ENCODE peak calls at places on chromosomes 13 and 19, in nine cellular contexts. Q is PC-9; H is Panc1; K is thoracic aorta; F is GM12864; D is CD8-positive, alpha-beta memory T cell; Z is psoas muscle; M is A673; I is fibroblast of villous mesenchyme. P is an unnamed sample.

GRCh38 chr13:28250542-28250941 is 112.2 kb downstream of the PAN3 start:
- DNase-seq in Q (no peak), H (no peak), K (no peak), F (no peak), D (no peak), Z (no peak), M (no peak), I (no peak), P (no peak)

GRCh38 chr13:85223883-85224656 is 575.1 kb downstream of the SLITRK6 start:
- DNase-seq in Q (no peak), H (no peak), K (no peak), F (no peak), D (no peak), Z (no peak), M (no peak), I (no peak), P (no peak)

GRCh38 chr19:1924320-1924961 is 16.5 kb upstream of the CSNK1G2 start:
- DNase-seq in Q (no peak), H (no peak), K (no peak), F (no peak), D (no peak), Z (no peak), M (no peak), I (no peak), P (no peak)

GRCh38 chr19:6393982-6394412 is 1.0 kb upstream of the GTF2F1 start:
- DNase-seq in Q (no peak), H (no peak), K (no peak), F (peak), D (no peak), Z (no peak), M (no peak), I (no peak), P (peak)

GRCh38 chr13:26562538-26562890 is 5.0 kb downstream of the WASF3 start:
- DNase-seq in Q (no peak), H (no peak), K (no peak), F (no peak), D (no peak), Z (no peak), M (no peak), I (no peak), P (no peak)

GRCh38 chr13:54574791-54575190 is 1546.2 kb downstream of the OLFM4 start:
- DNase-seq in Q (no peak), H (no peak), K (no peak), F (no peak), D (no peak), Z (no peak), M (no peak), I (no peak), P (no peak)

GRCh38 chr19:16581145-16581970 is 9.1 kb upstream of the SLC35E1 start:
- DNase-seq in Q (no peak), H (no peak), K (no peak), F (no peak), D (no peak), Z (peak), M (no peak), I (no peak), P (no peak)

GRCh38 chr13:98739023-98739422 is 13.4 kb downstream of the SLC15A1 start:
- DNase-seq in Q (no peak), H (no peak), K (no peak), F (no peak), D (no peak), Z (no peak), M (no peak), I (no peak), P (no peak)

GRCh38 chr13:48586591-48587103 is 53.8 kb upstream of the RCBTB2 start:
- DNase-seq in Q (no peak), H (no peak), K (no peak), F (no peak), D (no peak), Z (peak), M (no peak), I (no peak), P (no peak)

GRCh38 chr13:83798731-83799130 is 83.5 kb downstream of the SLITRK1 start:
- DNase-seq in Q (no peak), H (no peak), K (no peak), F (no peak), D (no peak), Z (no peak), M (no peak), I (no peak), P (no peak)

GRCh38 chr19:19630062-19630414 is 2.0 kb upstream of the LPAR2 start:
- DNase-seq in Q (no peak), H (no peak), K (no peak), F (no peak), D (no peak), Z (no peak), M (no peak), I (no peak), P (no peak)

GRCh38 chr13:39874331-39875055 is 219.0 kb downstream of the COG6 start:
- DNase-seq in Q (no peak), H (no peak), K (no peak), F (no peak), D (no peak), Z (no peak), M (no peak), I (no peak), P (no peak)

GRCh38 chr13:33017410-33017929 is 1.2 kb downstream of the KL start:
- DNase-seq in Q (no peak), H (peak), K (no peak), F (peak), D (peak), Z (peak), M (peak), I (peak), P (peak)

GRCh38 chr19:20422616-20423205 is 142.9 kb downstream of the ZNF737 start:
- DNase-seq in Q (no peak), H (no peak), K (no peak), F (no peak), D (no peak), Z (no peak), M (no peak), I (peak), P (no peak)

GRCh38 chr19:53192771-53193533 is at the start of gene ZNF665:
- DNase-seq in Q (peak), H (no peak), K (peak), F (peak), D (peak), Z (peak), M (peak), I (peak), P (no peak)

GRCh38 chr13:105037064-105037463 is 1498.4 kb downstream of the EFNB2 start:
- DNase-seq in Q (no peak), H (no peak), K (no peak), F (no peak), D (no peak), Z (no peak), M (no peak), I (no peak), P (no peak)

GRCh38 chr13:107518292-107518691 is 697.0 kb downstream of the LIG4 start:
- DNase-seq in Q (no peak), H (no peak), K (no peak), F (no peak), D (no peak), Z (no peak), M (peak), I (peak), P (no peak)

GRCh38 chr19:51127755-51128154 is 3.0 kb downstream of the SIGLEC9 start:
- DNase-seq in Q (no peak), H (no peak), K (no peak), F (no peak), D (no peak), Z (no peak), M (no peak), I (peak), P (no peak)

GRCh38 chr19:56177564-56178243 is 1.9 kb downstream of the GALP start:
- DNase-seq in Q (no peak), H (no peak), K (no peak), F (no peak), D (no peak), Z (no peak), M (no peak), I (no peak), P (no peak)

GRCh38 chr19:56174086-56174485 is 1.7 kb upstream of the GALP start:
- DNase-seq in Q (no peak), H (no peak), K (no peak), F (no peak), D (no peak), Z (no peak), M (no peak), I (no peak), P (no peak)

GRCh38 chr19:56170261-56170660 is 5.5 kb upstream of the GALP start:
- DNase-seq in Q (peak), H (peak), K (no peak), F (no peak), D (no peak), Z (peak), M (no peak), I (no peak), P (no peak)

GRCh38 chr19:56176881-56177280 is 1.1 kb downstream of the GALP start:
- DNase-seq in Q (no peak), H (no peak), K (no peak), F (no peak), D (no peak), Z (no peak), M (no peak), I (no peak), P (no peak)

DNA sequence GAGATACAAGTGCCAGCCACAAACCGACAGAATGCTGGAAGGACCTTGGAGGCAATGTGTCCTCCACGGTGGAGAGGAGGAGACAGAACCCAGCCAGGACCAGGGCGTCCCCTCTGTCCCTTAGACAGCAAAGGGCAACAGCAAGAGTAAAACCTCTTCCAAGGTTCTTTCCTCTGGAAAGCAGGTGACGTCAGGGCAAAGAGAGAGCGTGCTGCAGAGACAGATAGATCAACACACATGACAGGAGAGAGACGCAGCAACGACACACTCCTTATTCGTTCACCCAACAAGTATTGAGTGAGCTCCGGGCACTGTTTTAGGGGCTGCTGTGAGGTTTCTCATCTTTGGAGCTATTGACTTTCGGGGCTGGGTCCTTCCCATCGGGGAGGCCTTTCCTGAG is 1.3 kb upstream of the GALP start:
- DNase-seq in Q (no peak), H (no peak), K (no peak), F (no peak), D (no peak), Z (no peak), M (no peak), I (no peak), P (no peak)
- H3K4me3 ChIP-seq in Q (no peak), H (no peak), K (no peak), F (no peak), D (no peak), Z (no peak), M (no peak), I (no peak), P (no peak)

DNA sequence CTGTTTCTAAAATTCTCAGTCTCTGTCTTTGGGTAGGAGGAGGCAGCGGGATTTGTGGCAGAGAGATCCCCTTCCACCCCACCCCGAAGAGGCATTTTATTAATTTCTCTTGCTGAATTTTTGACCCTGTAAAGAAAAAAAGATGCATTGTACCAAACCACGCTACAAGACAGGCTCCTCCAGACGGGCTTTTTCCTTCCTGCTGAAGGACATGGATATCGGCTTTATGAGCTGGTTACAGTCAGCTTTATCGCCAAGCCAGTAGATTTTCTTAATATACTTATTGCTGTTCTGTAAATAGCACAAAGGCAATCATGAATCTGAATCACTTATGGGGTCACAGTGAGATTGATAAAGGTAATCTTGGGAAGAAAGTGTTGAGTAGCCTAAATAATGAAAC is 24.5 kb downstream of the MBNL2 start:
- DNase-seq in Q (no peak), H (no peak), K (no peak), F (no peak), D (no peak), Z (no peak), M (no peak), I (no peak), P (no peak)
- H3K4me3 ChIP-seq in Q (no peak), H (peak), K (peak), F (no peak), D (no peak), Z (peak), M (no peak), I (peak), P (no peak)

GRCh38 chr19:8618751-8619150 is 8.2 kb upstream of the ADAMTS10 start:
- DNase-seq in Q (no peak), H (no peak), K (no peak), F (no peak), D (no peak), Z (no peak), M (no peak), I (no peak), P (no peak)
- H3K4me3 ChIP-seq in Q (no peak), H (no peak), K (no peak), F (no peak), D (no peak), Z (no peak), M (no peak), I (no peak), P (no peak)

DNA sequence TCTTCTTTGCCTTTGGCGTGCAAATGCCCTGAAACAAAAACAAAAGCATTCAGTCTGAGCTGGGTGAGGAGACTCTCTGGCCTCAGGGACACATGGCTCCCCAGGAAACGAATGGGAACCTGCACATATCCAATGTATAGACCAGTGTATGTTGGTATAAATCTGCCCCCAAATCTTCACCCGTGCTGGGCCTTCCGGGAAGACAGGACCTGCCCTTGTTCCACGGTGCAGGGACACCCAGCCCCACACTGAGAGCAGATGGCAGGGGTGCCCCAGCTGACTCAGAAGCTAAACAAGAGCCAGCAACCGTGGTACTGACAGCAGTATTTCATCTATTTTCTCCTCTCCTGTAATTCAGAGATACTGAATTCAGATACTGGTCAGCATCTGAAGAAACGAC is 42.4 kb downstream of the CARS2 start:
- DNase-seq in Q (no peak), H (no peak), K (no peak), F (no peak), D (no peak), Z (no peak), M (no peak), I (no peak), P (no peak)
- H3K4me3 ChIP-seq in Q (no peak), H (no peak), K (no peak), F (no peak), D (no peak), Z (no peak), M (no peak), I (no peak), P (no peak)

DNA sequence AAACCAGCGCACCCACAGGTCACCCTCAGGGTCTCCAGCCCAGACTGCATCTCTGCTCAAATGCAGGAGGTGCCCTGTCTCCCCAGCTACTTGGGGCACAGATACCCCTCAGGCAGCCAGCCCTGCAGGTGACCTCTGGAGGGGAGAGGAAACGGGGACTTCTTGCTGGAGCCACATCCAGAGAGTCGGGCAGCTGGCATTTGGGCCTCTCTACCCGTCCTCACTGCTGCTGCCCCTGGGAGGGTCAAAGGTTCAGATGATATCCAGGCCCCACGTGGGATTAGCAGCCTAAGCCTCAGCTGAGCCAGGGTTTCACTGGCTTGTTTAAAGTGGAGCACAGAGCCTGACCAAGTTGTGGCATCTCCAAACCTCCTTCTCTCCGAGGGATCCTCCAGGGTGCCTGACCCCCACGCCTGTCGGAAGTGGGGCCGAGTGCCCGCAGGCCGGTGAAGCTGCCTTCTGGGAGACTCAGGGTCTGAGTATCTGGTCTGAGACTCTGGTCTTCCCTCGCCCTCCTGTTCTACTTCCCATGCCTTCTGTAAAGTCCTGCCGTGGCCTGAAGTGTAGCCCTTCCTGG is 2.2 kb downstream of the RASA3 start:
- DNase-seq in Q (no peak), H (no peak), K (no peak), F (no peak), D (no peak), Z (peak), M (no peak), I (peak), P (no peak)
- H3K4me3 ChIP-seq in Q (peak), H (peak), K (peak), F (peak), D (peak), Z (peak), M (peak), I (peak), P (peak)

DNA sequence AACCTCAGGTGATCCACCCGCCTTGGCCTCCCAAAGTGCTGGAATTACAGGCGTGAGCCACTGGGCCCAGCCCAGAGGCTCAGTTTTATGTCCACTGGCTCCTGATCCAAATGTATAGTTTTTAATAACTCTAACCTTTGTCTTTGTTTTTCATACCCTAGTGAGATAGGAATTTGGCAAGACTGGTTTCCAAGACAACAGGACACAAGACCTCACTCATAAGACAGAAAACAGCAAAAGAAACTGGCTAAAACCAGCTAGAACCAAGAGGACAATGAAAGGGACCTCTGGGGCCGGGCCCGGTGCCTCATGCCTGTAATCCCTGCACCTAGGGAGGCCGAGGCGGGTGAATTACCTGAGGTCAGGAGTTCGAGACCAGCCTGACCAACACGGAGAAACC is 27.6 kb downstream of the CPT1C start:
- DNase-seq in Q (no peak), H (no peak), K (no peak), F (no peak), D (no peak), Z (no peak), M (no peak), I (peak), P (no peak)
- H3K4me3 ChIP-seq in Q (no peak), H (no peak), K (no peak), F (no peak), D (no peak), Z (peak), M (no peak), I (no peak), P (no peak)

DNA sequence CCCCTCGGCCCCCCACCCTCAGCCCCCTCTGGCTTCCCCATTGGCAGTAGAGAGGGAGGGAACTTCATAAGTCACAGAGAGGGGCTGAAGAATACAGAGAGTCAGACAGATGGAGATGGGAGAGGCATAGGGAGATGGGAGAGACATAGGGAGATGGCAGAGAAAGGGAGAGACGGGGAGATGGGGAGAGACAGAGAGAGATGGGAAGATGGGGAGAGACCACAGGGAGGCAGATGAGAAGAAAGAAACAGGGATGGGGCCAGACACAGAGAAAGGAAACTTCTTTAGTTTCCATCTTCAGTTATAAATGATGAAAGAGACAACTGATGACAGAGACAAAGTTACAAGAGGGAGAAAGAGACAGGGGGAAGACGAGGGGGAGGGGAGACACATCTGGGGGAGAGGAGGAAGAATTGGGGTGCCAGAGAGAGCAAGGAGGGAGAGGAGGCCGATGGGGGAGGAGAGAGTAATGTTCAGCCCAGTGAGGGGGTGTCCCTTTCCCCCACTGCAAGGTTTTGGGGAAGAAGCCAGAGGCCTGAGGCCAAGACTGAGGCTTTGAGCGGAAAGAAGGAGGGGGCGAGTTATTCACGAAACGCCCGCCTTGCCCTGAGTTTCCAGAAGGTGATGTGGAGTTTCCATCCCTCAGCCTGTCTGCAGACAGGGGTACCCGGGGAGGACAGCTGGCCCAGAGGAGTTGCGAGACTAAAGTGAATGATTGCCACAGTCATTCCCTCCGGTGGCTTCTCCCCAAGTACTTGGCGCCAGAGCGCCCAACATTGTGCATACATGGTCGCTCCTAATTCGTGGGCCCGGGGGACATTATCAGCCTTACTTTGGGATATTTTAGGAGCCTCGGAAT is 692 bp upstream of the PPAN start:
- DNase-seq in Q (no peak), H (no peak), K (no peak), F (peak), D (peak), Z (no peak), M (no peak), I (no peak), P (peak)
- H3K4me3 ChIP-seq in Q (no peak), H (peak), K (peak), F (peak), D (peak), Z (peak), M (peak), I (peak), P (peak)

DNA sequence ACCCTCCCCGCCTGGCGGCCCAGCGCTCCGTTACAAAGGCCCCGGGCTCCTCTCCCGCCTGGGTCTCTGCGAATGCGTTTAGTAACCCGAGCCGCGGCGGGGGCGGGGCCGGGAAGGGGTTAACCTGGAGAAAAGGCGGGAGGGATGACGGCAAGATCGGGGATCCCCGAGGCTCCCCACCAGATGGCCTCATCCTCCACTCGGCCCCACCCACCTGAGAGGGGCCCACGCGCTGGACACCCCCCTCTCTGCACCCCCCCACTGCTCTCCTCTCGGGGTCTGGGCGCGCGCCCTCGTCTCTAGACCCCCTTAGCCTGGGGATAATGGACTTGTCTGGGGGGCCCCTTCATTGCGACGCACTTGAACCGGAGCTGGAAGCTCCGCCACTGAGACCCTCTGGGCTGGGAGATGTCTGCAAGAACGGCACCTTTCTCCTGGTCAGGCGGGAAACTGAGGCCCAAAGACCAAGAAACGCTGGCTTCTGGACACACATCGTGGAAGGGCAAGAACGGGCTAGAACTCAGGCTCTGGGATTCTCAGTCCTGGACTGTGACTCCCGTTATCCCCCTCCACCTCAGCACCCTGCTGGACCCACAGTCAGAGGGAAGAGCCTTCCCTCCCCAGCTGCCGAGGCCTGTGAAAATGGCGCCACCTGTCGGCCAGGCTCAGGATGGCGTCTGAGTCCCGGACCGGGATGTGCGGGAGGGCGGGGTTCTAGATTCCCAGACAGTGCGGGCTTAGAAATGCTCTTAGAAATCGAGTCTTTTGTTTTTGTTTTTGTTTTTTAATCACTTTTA is 2.9 kb upstream of the LTBP4 start:
- DNase-seq in Q (peak), H (no peak), K (peak), F (no peak), D (peak), Z (peak), M (peak), I (peak), P (no peak)
- H3K4me3 ChIP-seq in Q (no peak), H (peak), K (peak), F (no peak), D (no peak), Z (peak), M (peak), I (peak), P (no peak)

P was measured in GM12878.